ENCODE peak calls at places on chromosomes 3 and 15, in seven cellular contexts. One of them, this sample, is unnamed.

GRCh38 chr3:71951842-71952241 is 166.9 kb upstream of the PROK2 start:
- DNase-seq in heart left ventricle: no peak
- DNase-seq in Peyer's patch: no peak
- DNase-seq in lower lobe of right lung: no peak
- DNase-seq in neural crest cell: no peak
- DNase-seq in AG09309: no peak
- DNase-seq in breast epithelium: no peak
- DNase-seq in this sample: no peak

GRCh38 chr3:167653750-167654149 is at the start of gene WDR49:
- DNase-seq in heart left ventricle: no peak
- DNase-seq in Peyer's patch: no peak
- DNase-seq in lower lobe of right lung: no peak
- DNase-seq in breast epithelium: no peak
- DNase-seq in AG09309: no peak
- DNase-seq in neural crest cell: no peak
- DNase-seq in this sample: no peak

GRCh38 chr15:85563328-85563727 is 182.9 kb downstream of the AKAP13 start:
- DNase-seq in breast epithelium: no peak
- DNase-seq in heart left ventricle: no peak
- DNase-seq in lower lobe of right lung: no peak
- DNase-seq in neural crest cell: no peak
- DNase-seq in AG09309: peak; percentile 42
- DNase-seq in Peyer's patch: no peak
- DNase-seq in this sample: no peak

GRCh38 chr3:116930786-116931185 is 221.2 kb downstream of the TUSC7 start:
- DNase-seq in heart left ventricle: no peak
- DNase-seq in AG09309: no peak
- DNase-seq in Peyer's patch: no peak
- DNase-seq in breast epithelium: no peak
- DNase-seq in neural crest cell: no peak
- DNase-seq in lower lobe of right lung: no peak
- DNase-seq in this sample: no peak

GRCh38 chr3:10968390-10968789 is 24.2 kb upstream of the SLC6A1 start:
- DNase-seq in neural crest cell: no peak
- DNase-seq in heart left ventricle: no peak
- DNase-seq in breast epithelium: no peak
- DNase-seq in Peyer's patch: no peak
- DNase-seq in lower lobe of right lung: no peak
- DNase-seq in AG09309: no peak
- DNase-seq in this sample: no peak

GRCh38 chr3:32963871-32964270 is 12.4 kb downstream of the CCR4 start:
- DNase-seq in Peyer's patch: no peak
- DNase-seq in heart left ventricle: no peak
- DNase-seq in lower lobe of right lung: no peak
- DNase-seq in neural crest cell: no peak
- DNase-seq in AG09309: no peak
- DNase-seq in breast epithelium: no peak
- DNase-seq in this sample: no peak

GRCh38 chr3:112376413-112376812 is 43.5 kb downstream of the CD200 start:
- DNase-seq in breast epithelium: no peak
- DNase-seq in Peyer's patch: no peak
- DNase-seq in AG09309: no peak
- DNase-seq in neural crest cell: no peak
- DNase-seq in heart left ventricle: no peak
- DNase-seq in lower lobe of right lung: no peak
- DNase-seq in this sample: no peak

GRCh38 chr3:197820550-197821335 is 29.7 kb downstream of the LRCH3 start:
- DNase-seq in neural crest cell: no peak
- DNase-seq in heart left ventricle: no peak
- DNase-seq in breast epithelium: no peak
- DNase-seq in lower lobe of right lung: no peak
- DNase-seq in Peyer's patch: no peak
- DNase-seq in AG09309: no peak
- DNase-seq in this sample: no peak

GRCh38 chr3:172074578-172074977 is 35.2 kb downstream of the FNDC3B start:
- DNase-seq in Peyer's patch: no peak
- DNase-seq in heart left ventricle: no peak
- DNase-seq in AG09309: no peak
- DNase-seq in breast epithelium: no peak
- DNase-seq in neural crest cell: no peak
- DNase-seq in lower lobe of right lung: no peak
- DNase-seq in this sample: no peak

GRCh38 chr15:88477885-88478284 is 10.4 kb downstream of the MRPS11 start:
- DNase-seq in neural crest cell: no peak
- DNase-seq in lower lobe of right lung: no peak
- DNase-seq in heart left ventricle: no peak
- DNase-seq in Peyer's patch: no peak
- DNase-seq in AG09309: no peak
- DNase-seq in breast epithelium: no peak
- DNase-seq in this sample: no peak

GRCh38 chr3:184636774-184637316 is 75.0 kb downstream of the MAGEF1 start:
- DNase-seq in neural crest cell: no peak
- DNase-seq in lower lobe of right lung: no peak
- DNase-seq in Peyer's patch: no peak
- DNase-seq in breast epithelium: peak; percentile 35
- DNase-seq in heart left ventricle: no peak
- DNase-seq in AG09309: peak; percentile 67
- DNase-seq in this sample: no peak

GRCh38 chr3:121477589-121477988 is 68.2 kb downstream of the POLQ start:
- DNase-seq in AG09309: peak; percentile 58
- DNase-seq in Peyer's patch: no peak
- DNase-seq in lower lobe of right lung: no peak
- DNase-seq in breast epithelium: no peak
- DNase-seq in heart left ventricle: no peak
- DNase-seq in neural crest cell: no peak
- DNase-seq in this sample: no peak

GRCh38 chr15:59791646-59792208 is 102.6 kb upstream of the BNIP2 start:
- DNase-seq in lower lobe of right lung: no peak
- DNase-seq in breast epithelium: no peak
- DNase-seq in heart left ventricle: no peak
- DNase-seq in neural crest cell: no peak
- DNase-seq in AG09309: no peak
- DNase-seq in Peyer's patch: no peak
- DNase-seq in this sample: no peak

GRCh38 chr3:194870394-194871110 is 184.9 kb downstream of the FAM43A start:
- DNase-seq in neural crest cell: no peak
- DNase-seq in AG09309: no peak
- DNase-seq in lower lobe of right lung: no peak
- DNase-seq in Peyer's patch: no peak
- DNase-seq in breast epithelium: peak; percentile 38
- DNase-seq in heart left ventricle: peak; percentile 54
- DNase-seq in this sample: no peak

GRCh38 chr3:167732313-167733065 is 2.2 kb downstream of the PDCD10 start:
- DNase-seq in breast epithelium: no peak
- DNase-seq in neural crest cell: no peak
- DNase-seq in heart left ventricle: no peak
- DNase-seq in Peyer's patch: no peak
- DNase-seq in lower lobe of right lung: no peak
- DNase-seq in AG09309: no peak
- DNase-seq in this sample: no peak

GRCh38 chr15:23069496-23070166 is 30.3 kb upstream of the TUBGCP5 start:
- DNase-seq in Peyer's patch: no peak
- DNase-seq in AG09309: no peak
- DNase-seq in heart left ventricle: no peak
- DNase-seq in lower lobe of right lung: no peak
- DNase-seq in breast epithelium: no peak
- DNase-seq in neural crest cell: no peak
- DNase-seq in this sample: peak; percentile 14

GRCh38 chr15:48963524-48964113 is at the start of gene SHC4:
- DNase-seq in breast epithelium: no peak
- DNase-seq in AG09309: peak; percentile 51
- DNase-seq in Peyer's patch: no peak
- DNase-seq in lower lobe of right lung: no peak
- DNase-seq in heart left ventricle: peak; percentile 66
- DNase-seq in neural crest cell: peak; percentile 54
- DNase-seq in this sample: peak; percentile 58

GRCh38 chr3:113035387-113035982 is 44.7 kb downstream of the GTPBP8 start:
- DNase-seq in lower lobe of right lung: no peak
- DNase-seq in heart left ventricle: peak; percentile 25
- DNase-seq in Peyer's patch: no peak
- DNase-seq in neural crest cell: peak; percentile 62
- DNase-seq in AG09309: no peak
- DNase-seq in breast epithelium: no peak
- DNase-seq in this sample: peak; percentile 68

DNA sequence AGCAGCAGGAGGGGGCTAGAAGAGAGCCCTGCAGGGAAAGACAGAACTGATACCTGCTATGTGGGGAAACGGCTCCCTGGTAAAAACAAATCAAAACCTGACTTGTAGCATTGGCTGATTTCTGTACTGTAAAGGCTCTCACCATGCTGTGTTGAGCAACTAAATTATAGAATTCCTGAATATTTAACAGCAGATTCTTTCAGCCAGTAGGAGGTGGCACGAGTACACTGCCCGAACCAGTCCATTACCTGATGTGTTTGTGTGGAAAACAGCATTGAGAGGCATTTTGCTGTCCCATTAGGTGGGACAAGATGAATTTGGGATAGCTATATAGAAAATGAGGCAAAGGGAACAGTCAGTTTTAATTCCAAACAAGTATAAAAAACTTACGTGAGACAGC is 201.2 kb downstream of the ATP10A start:
- DNase-seq in breast epithelium: no peak
- DNase-seq in Peyer's patch: no peak
- DNase-seq in lower lobe of right lung: no peak
- DNase-seq in neural crest cell: no peak
- DNase-seq in heart left ventricle: no peak
- DNase-seq in AG09309: no peak
- DNase-seq in this sample: no peak
- TF ChIP-seq CTCF in breast epithelium: no peak
- TF ChIP-seq CTCF in Peyer's patch: no peak
- TF ChIP-seq CTCF in lower lobe of right lung: no peak
- TF ChIP-seq CTCF in neural crest cell: no peak
- TF ChIP-seq CTCF in heart left ventricle: no peak
- TF ChIP-seq CTCF in AG09309: peak; percentile 29
- TF ChIP-seq CTCF in this sample: no peak

GRCh38 chr3:60742606-60743145 is 508.6 kb downstream of the FHIT start:
- DNase-seq in Peyer's patch: no peak
- DNase-seq in heart left ventricle: no peak
- DNase-seq in AG09309: no peak
- DNase-seq in lower lobe of right lung: no peak
- DNase-seq in breast epithelium: no peak
- DNase-seq in neural crest cell: peak; percentile 41
- DNase-seq in this sample: peak; percentile 50
- TF ChIP-seq CTCF in Peyer's patch: no peak
- TF ChIP-seq CTCF in heart left ventricle: no peak
- TF ChIP-seq CTCF in AG09309: peak; percentile 60
- TF ChIP-seq CTCF in lower lobe of right lung: no peak
- TF ChIP-seq CTCF in breast epithelium: no peak
- TF ChIP-seq CTCF in neural crest cell: peak; percentile 59
- TF ChIP-seq CTCF in this sample: peak; percentile 49

GRCh38 chr15:62637498-62637897 is 405.0 kb upstream of the TPM1 start:
- DNase-seq in heart left ventricle: no peak
- DNase-seq in breast epithelium: no peak
- DNase-seq in Peyer's patch: no peak
- DNase-seq in neural crest cell: no peak
- DNase-seq in AG09309: no peak
- DNase-seq in lower lobe of right lung: no peak
- DNase-seq in this sample: no peak

GRCh38 chr15:62639906-62640605 is 402.5 kb upstream of the TPM1 start:
- DNase-seq in heart left ventricle: no peak
- DNase-seq in Peyer's patch: no peak
- DNase-seq in lower lobe of right lung: no peak
- DNase-seq in neural crest cell: no peak
- DNase-seq in AG09309: no peak
- DNase-seq in breast epithelium: no peak
- DNase-seq in this sample: no peak

GRCh38 chr15:62639432-62639831 is 403.1 kb upstream of the TPM1 start:
- DNase-seq in neural crest cell: no peak
- DNase-seq in AG09309: no peak
- DNase-seq in breast epithelium: no peak
- DNase-seq in Peyer's patch: no peak
- DNase-seq in heart left ventricle: no peak
- DNase-seq in lower lobe of right lung: no peak
- DNase-seq in this sample: no peak

GRCh38 chr15:62636823-62637320 is 405.7 kb upstream of the TPM1 start:
- DNase-seq in heart left ventricle: no peak
- DNase-seq in neural crest cell: no peak
- DNase-seq in Peyer's patch: no peak
- DNase-seq in lower lobe of right lung: no peak
- DNase-seq in AG09309: no peak
- DNase-seq in breast epithelium: no peak
- DNase-seq in this sample: no peak

DNA sequence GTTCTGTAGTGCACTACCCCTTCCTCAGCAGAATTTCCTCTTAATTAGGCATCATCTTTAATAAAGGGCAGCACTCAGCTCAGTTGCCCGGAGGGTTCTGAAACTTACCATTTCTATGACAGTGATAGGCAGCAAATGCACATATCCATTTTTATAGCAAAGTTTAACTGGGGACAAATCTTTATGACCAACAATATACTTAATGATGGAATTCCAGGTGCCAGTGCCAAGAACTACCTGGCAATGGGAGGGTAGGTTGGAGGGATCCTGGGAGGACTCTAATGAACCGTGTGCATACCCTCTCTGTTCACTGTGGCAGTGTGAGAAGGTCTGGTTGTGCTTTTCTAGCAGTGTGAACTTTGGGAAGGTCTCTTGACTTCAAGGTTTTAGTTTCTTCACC is 404.3 kb upstream of the TPM1 start:
- DNase-seq in breast epithelium: no peak
- DNase-seq in neural crest cell: no peak
- DNase-seq in AG09309: no peak
- DNase-seq in lower lobe of right lung: no peak
- DNase-seq in Peyer's patch: no peak
- DNase-seq in heart left ventricle: no peak
- DNase-seq in this sample: no peak
- TF ChIP-seq CTCF in breast epithelium: no peak
- TF ChIP-seq CTCF in neural crest cell: no peak
- TF ChIP-seq CTCF in AG09309: no peak
- TF ChIP-seq CTCF in lower lobe of right lung: no peak
- TF ChIP-seq CTCF in Peyer's patch: no peak
- TF ChIP-seq CTCF in heart left ventricle: no peak
- TF ChIP-seq CTCF in this sample: no peak

GRCh38 chr3:42557849-42558248 is 23.9 kb downstream of the SEC22C start:
- DNase-seq in lower lobe of right lung: no peak
- DNase-seq in Peyer's patch: peak; percentile 34
- DNase-seq in breast epithelium: no peak
- DNase-seq in AG09309: no peak
- DNase-seq in neural crest cell: no peak
- DNase-seq in heart left ventricle: no peak
- DNase-seq in this sample: no peak

GRCh38 chr3:42562047-42562907 is 19.5 kb downstream of the SEC22C start:
- DNase-seq in heart left ventricle: no peak
- DNase-seq in AG09309: no peak
- DNase-seq in breast epithelium: no peak
- DNase-seq in neural crest cell: no peak
- DNase-seq in Peyer's patch: no peak
- DNase-seq in lower lobe of right lung: no peak
- DNase-seq in this sample: no peak
- TF ChIP-seq CTCF in heart left ventricle: no peak
- TF ChIP-seq CTCF in AG09309: no peak
- TF ChIP-seq CTCF in breast epithelium: no peak
- TF ChIP-seq CTCF in neural crest cell: no peak
- TF ChIP-seq CTCF in Peyer's patch: no peak
- TF ChIP-seq CTCF in lower lobe of right lung: no peak
- TF ChIP-seq CTCF in this sample: no peak